ENCODE peak calls at places on chromosomes 1 and 21, in eight cellular contexts. One of them, this sample, is unnamed.

GRCh38 chr1:23591460-23592208 is 32.3 kb upstream of the ID3 start:
- DNase-seq in RWPE1: no peak
- DNase-seq in choroid plexus epithelial cell: peak
- DNase-seq in body of pancreas: peak
- DNase-seq in pancreas: no peak
- DNase-seq in nephron progenitor cell: no peak
- DNase-seq in kidney: no peak
- DNase-seq in cardiac muscle cell: no peak
- DNase-seq in this sample: no peak

GRCh38 chr1:21927531-21928237 is 9.4 kb downstream of the HSPG2 start:
- DNase-seq in body of pancreas: no peak
- DNase-seq in choroid plexus epithelial cell: no peak
- DNase-seq in nephron progenitor cell: no peak
- DNase-seq in cardiac muscle cell: no peak
- DNase-seq in pancreas: no peak
- DNase-seq in RWPE1: no peak
- DNase-seq in kidney: peak
- DNase-seq in this sample: no peak

GRCh38 chr1:78691995-78692747 is 42.5 kb downstream of the IFI44 start:
- DNase-seq in choroid plexus epithelial cell: no peak
- DNase-seq in kidney: no peak
- DNase-seq in body of pancreas: no peak
- DNase-seq in nephron progenitor cell: no peak
- DNase-seq in pancreas: no peak
- DNase-seq in RWPE1: peak
- DNase-seq in cardiac muscle cell: no peak
- DNase-seq in this sample: no peak

GRCh38 chr1:12087797-12088314 is 24.8 kb downstream of the TNFRSF8 start:
- DNase-seq in pancreas: no peak
- DNase-seq in kidney: peak
- DNase-seq in choroid plexus epithelial cell: peak
- DNase-seq in cardiac muscle cell: peak
- DNase-seq in body of pancreas: no peak
- DNase-seq in nephron progenitor cell: no peak
- DNase-seq in RWPE1: no peak
- DNase-seq in this sample: no peak

GRCh38 chr21:17402885-17403477 is 109.9 kb upstream of the CXADR start:
- DNase-seq in cardiac muscle cell: peak
- DNase-seq in nephron progenitor cell: no peak
- DNase-seq in choroid plexus epithelial cell: peak
- DNase-seq in pancreas: no peak
- DNase-seq in RWPE1: no peak
- DNase-seq in kidney: no peak
- DNase-seq in body of pancreas: no peak
- DNase-seq in this sample: no peak

GRCh38 chr1:244316986-244317655 is 134.6 kb downstream of the ADSS2 start:
- DNase-seq in cardiac muscle cell: no peak
- DNase-seq in kidney: no peak
- DNase-seq in RWPE1: no peak
- DNase-seq in choroid plexus epithelial cell: no peak
- DNase-seq in body of pancreas: no peak
- DNase-seq in nephron progenitor cell: no peak
- DNase-seq in pancreas: no peak
- DNase-seq in this sample: no peak

GRCh38 chr1:112905420-112906154 is 50.4 kb downstream of the SLC16A1 start:
- DNase-seq in pancreas: no peak
- DNase-seq in choroid plexus epithelial cell: peak
- DNase-seq in nephron progenitor cell: no peak
- DNase-seq in body of pancreas: peak
- DNase-seq in RWPE1: no peak
- DNase-seq in cardiac muscle cell: peak
- DNase-seq in kidney: no peak
- DNase-seq in this sample: no peak

GRCh38 chr1:151062738-151063371 is 2.7 kb downstream of the MLLT11 start:
- DNase-seq in choroid plexus epithelial cell: peak
- DNase-seq in pancreas: no peak
- DNase-seq in nephron progenitor cell: no peak
- DNase-seq in cardiac muscle cell: peak
- DNase-seq in RWPE1: peak
- DNase-seq in body of pancreas: no peak
- DNase-seq in kidney: no peak
- DNase-seq in this sample: no peak

GRCh38 chr1:5386371-5386770 is 605.9 kb downstream of the NPHP4 start:
- DNase-seq in nephron progenitor cell: no peak
- DNase-seq in RWPE1: no peak
- DNase-seq in body of pancreas: no peak
- DNase-seq in choroid plexus epithelial cell: no peak
- DNase-seq in pancreas: no peak
- DNase-seq in kidney: no peak
- DNase-seq in cardiac muscle cell: no peak
- DNase-seq in this sample: no peak

GRCh38 chr1:242811092-242811840 is 286.8 kb upstream of the PLD5 start:
- DNase-seq in nephron progenitor cell: no peak
- DNase-seq in cardiac muscle cell: no peak
- DNase-seq in body of pancreas: no peak
- DNase-seq in kidney: no peak
- DNase-seq in RWPE1: no peak
- DNase-seq in choroid plexus epithelial cell: no peak
- DNase-seq in pancreas: no peak
- DNase-seq in this sample: no peak

GRCh38 chr1:111754964-111755320 is 759 bp upstream of the DDX20 start:
- DNase-seq in body of pancreas: peak
- DNase-seq in nephron progenitor cell: peak
- DNase-seq in cardiac muscle cell: peak
- DNase-seq in pancreas: no peak
- DNase-seq in kidney: peak
- DNase-seq in RWPE1: peak
- DNase-seq in choroid plexus epithelial cell: peak
- DNase-seq in this sample: peak

GRCh38 chr1:196366817-196367495 is 241.3 kb downstream of the KCNT2 start:
- DNase-seq in RWPE1: no peak
- DNase-seq in body of pancreas: no peak
- DNase-seq in kidney: no peak
- DNase-seq in nephron progenitor cell: no peak
- DNase-seq in choroid plexus epithelial cell: no peak
- DNase-seq in pancreas: no peak
- DNase-seq in cardiac muscle cell: peak
- DNase-seq in this sample: no peak

GRCh38 chr1:177959793-177960515 is 9.9 kb downstream of the SEC16B start:
- DNase-seq in choroid plexus epithelial cell: peak
- DNase-seq in RWPE1: peak
- DNase-seq in kidney: no peak
- DNase-seq in cardiac muscle cell: peak
- DNase-seq in body of pancreas: no peak
- DNase-seq in nephron progenitor cell: no peak
- DNase-seq in pancreas: no peak
- DNase-seq in this sample: no peak
- TF ChIP-seq CTCF in choroid plexus epithelial cell: peak
- TF ChIP-seq CTCF in RWPE1: peak
- TF ChIP-seq CTCF in kidney: peak
- TF ChIP-seq CTCF in cardiac muscle cell: peak
- TF ChIP-seq CTCF in body of pancreas: no peak
- TF ChIP-seq CTCF in nephron progenitor cell: no peak
- TF ChIP-seq CTCF in pancreas: no peak
- TF ChIP-seq CTCF in this sample: no peak

DNA sequence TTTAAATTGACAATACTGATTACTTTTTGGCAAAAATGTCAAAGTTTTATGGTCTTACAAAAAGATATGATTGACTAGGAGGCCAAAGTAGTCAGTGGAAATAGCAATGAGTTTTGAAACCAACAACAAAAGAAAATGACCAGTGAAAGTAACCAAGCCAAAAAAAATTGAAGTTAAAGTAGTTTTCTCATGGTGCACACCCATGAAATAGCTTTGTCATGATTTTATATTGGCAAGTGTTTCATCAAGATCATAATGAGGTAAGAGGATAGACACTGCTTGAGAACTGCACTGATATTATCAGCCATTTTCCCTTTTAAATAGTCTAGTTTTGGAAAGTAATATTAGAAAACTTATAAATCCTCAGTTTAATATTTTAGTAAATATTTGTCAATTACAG is 206.2 kb upstream of the ADAMTS5 start:
- DNase-seq in choroid plexus epithelial cell: peak
- DNase-seq in kidney: no peak
- DNase-seq in RWPE1: no peak
- DNase-seq in cardiac muscle cell: no peak
- DNase-seq in body of pancreas: no peak
- DNase-seq in pancreas: no peak
- DNase-seq in nephron progenitor cell: no peak
- DNase-seq in this sample: no peak
- TF ChIP-seq CTCF in choroid plexus epithelial cell: no peak
- TF ChIP-seq CTCF in kidney: no peak
- TF ChIP-seq CTCF in RWPE1: no peak
- TF ChIP-seq CTCF in cardiac muscle cell: no peak
- TF ChIP-seq CTCF in body of pancreas: no peak
- TF ChIP-seq CTCF in pancreas: no peak
- TF ChIP-seq CTCF in nephron progenitor cell: no peak
- TF ChIP-seq CTCF in this sample: no peak

DNA sequence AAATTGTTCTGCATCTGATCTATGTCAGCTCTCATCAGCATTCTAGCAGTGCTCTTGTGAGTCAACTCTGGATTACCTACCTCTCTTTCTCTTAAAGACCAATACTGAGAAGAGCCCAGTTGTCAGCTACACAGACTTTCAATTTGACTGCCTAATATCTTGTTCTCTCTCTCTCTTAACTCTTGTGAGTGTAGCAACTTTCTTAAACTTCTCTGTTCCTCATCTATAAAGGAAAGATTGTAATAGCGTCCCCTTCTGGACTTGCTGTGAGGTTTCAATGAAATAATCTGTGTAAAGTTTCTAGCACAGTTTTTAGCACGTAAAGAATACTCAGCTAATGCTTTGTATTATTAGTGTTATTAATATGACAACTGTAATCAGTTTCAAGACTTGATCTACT is 499.3 kb upstream of the ADAMTS5 start:
- DNase-seq in choroid plexus epithelial cell: peak
- DNase-seq in nephron progenitor cell: no peak
- DNase-seq in pancreas: no peak
- DNase-seq in cardiac muscle cell: peak
- DNase-seq in kidney: no peak
- DNase-seq in body of pancreas: no peak
- DNase-seq in RWPE1: no peak
- DNase-seq in this sample: no peak
- TF ChIP-seq CTCF in choroid plexus epithelial cell: peak
- TF ChIP-seq CTCF in nephron progenitor cell: no peak
- TF ChIP-seq CTCF in pancreas: no peak
- TF ChIP-seq CTCF in cardiac muscle cell: peak
- TF ChIP-seq CTCF in kidney: no peak
- TF ChIP-seq CTCF in body of pancreas: no peak
- TF ChIP-seq CTCF in RWPE1: no peak
- TF ChIP-seq CTCF in this sample: no peak

GRCh38 chr1:45334308-45335245 is 5.4 kb upstream of the TOE1 start:
- DNase-seq in RWPE1: no peak
- DNase-seq in pancreas: no peak
- DNase-seq in kidney: no peak
- DNase-seq in nephron progenitor cell: no peak
- DNase-seq in choroid plexus epithelial cell: peak
- DNase-seq in cardiac muscle cell: peak
- DNase-seq in body of pancreas: no peak
- DNase-seq in this sample: no peak
- TF ChIP-seq CTCF in RWPE1: no peak
- TF ChIP-seq CTCF in pancreas: no peak
- TF ChIP-seq CTCF in kidney: no peak
- TF ChIP-seq CTCF in nephron progenitor cell: no peak
- TF ChIP-seq CTCF in choroid plexus epithelial cell: peak
- TF ChIP-seq CTCF in cardiac muscle cell: no peak
- TF ChIP-seq CTCF in body of pancreas: no peak
- TF ChIP-seq CTCF in this sample: no peak

GRCh38 chr1:40305451-40305850 is 11.6 kb downstream of the COL9A2 start:
- DNase-seq in kidney: no peak
- DNase-seq in nephron progenitor cell: no peak
- DNase-seq in pancreas: no peak
- DNase-seq in choroid plexus epithelial cell: no peak
- DNase-seq in cardiac muscle cell: peak
- DNase-seq in body of pancreas: no peak
- DNase-seq in RWPE1: peak
- DNase-seq in this sample: no peak
- TF ChIP-seq CTCF in kidney: no peak
- TF ChIP-seq CTCF in nephron progenitor cell: no peak
- TF ChIP-seq CTCF in pancreas: no peak
- TF ChIP-seq CTCF in choroid plexus epithelial cell: peak
- TF ChIP-seq CTCF in cardiac muscle cell: no peak
- TF ChIP-seq CTCF in body of pancreas: no peak
- TF ChIP-seq CTCF in RWPE1: no peak
- TF ChIP-seq CTCF in this sample: no peak

DNA sequence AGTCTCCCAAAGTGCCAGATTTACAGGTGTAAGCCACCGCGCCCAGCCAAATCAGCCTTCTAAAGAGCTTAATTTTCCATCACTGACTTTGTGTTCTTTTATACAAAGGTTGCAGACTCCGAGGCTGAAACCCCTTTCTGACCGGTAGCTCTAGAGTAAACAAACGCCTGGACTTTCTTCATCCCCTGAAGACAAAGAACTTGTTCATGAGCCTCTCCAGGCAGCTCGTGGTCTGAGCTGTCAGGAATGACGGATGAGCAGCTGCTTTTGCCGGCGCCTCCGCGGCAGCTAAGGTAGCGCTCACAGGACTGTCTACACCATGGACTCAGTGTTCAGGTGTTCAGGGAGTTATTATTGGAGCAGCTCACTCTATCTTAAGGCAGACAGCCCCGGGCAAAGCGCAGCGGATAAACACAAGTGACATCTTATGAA is 128.5 kb upstream of the ERRFI1 start:
- DNase-seq in choroid plexus epithelial cell: peak
- DNase-seq in body of pancreas: peak
- DNase-seq in nephron progenitor cell: peak
- DNase-seq in RWPE1: peak
- DNase-seq in kidney: no peak
- DNase-seq in pancreas: no peak
- DNase-seq in cardiac muscle cell: peak
- DNase-seq in this sample: no peak
- TF ChIP-seq CTCF in choroid plexus epithelial cell: no peak
- TF ChIP-seq CTCF in body of pancreas: no peak
- TF ChIP-seq CTCF in nephron progenitor cell: no peak
- TF ChIP-seq CTCF in RWPE1: no peak
- TF ChIP-seq CTCF in kidney: no peak
- TF ChIP-seq CTCF in pancreas: no peak
- TF ChIP-seq CTCF in cardiac muscle cell: no peak
- TF ChIP-seq CTCF in this sample: no peak

GRCh38 chr1:210372491-210372890 is 43.8 kb downstream of the HHAT start:
- DNase-seq in nephron progenitor cell: no peak
- DNase-seq in body of pancreas: no peak
- DNase-seq in RWPE1: no peak
- DNase-seq in choroid plexus epithelial cell: no peak
- DNase-seq in kidney: no peak
- DNase-seq in cardiac muscle cell: no peak
- DNase-seq in pancreas: no peak
- DNase-seq in this sample: no peak

GRCh38 chr1:210373628-210373877 is 44.9 kb downstream of the HHAT start:
- DNase-seq in cardiac muscle cell: no peak
- DNase-seq in kidney: no peak
- DNase-seq in nephron progenitor cell: no peak
- DNase-seq in RWPE1: no peak
- DNase-seq in pancreas: no peak
- DNase-seq in body of pancreas: no peak
- DNase-seq in choroid plexus epithelial cell: no peak
- DNase-seq in this sample: no peak

GRCh38 chr1:210372931-210373627 is 44.4 kb downstream of the HHAT start:
- DNase-seq in RWPE1: no peak
- DNase-seq in body of pancreas: no peak
- DNase-seq in nephron progenitor cell: no peak
- DNase-seq in pancreas: no peak
- DNase-seq in choroid plexus epithelial cell: no peak
- DNase-seq in cardiac muscle cell: no peak
- DNase-seq in kidney: no peak
- DNase-seq in this sample: no peak

GRCh38 chr1:210374600-210374953 is 45.9 kb downstream of the HHAT start:
- DNase-seq in choroid plexus epithelial cell: no peak
- DNase-seq in kidney: no peak
- DNase-seq in RWPE1: no peak
- DNase-seq in cardiac muscle cell: no peak
- DNase-seq in nephron progenitor cell: no peak
- DNase-seq in body of pancreas: no peak
- DNase-seq in pancreas: no peak
- DNase-seq in this sample: no peak

GRCh38 chr1:210373878-210374599 is 45.3 kb downstream of the HHAT start:
- DNase-seq in choroid plexus epithelial cell: peak
- DNase-seq in kidney: no peak
- DNase-seq in cardiac muscle cell: peak
- DNase-seq in pancreas: no peak
- DNase-seq in RWPE1: peak
- DNase-seq in nephron progenitor cell: peak
- DNase-seq in body of pancreas: peak
- DNase-seq in this sample: no peak
- TF ChIP-seq CTCF in choroid plexus epithelial cell: peak
- TF ChIP-seq CTCF in kidney: peak
- TF ChIP-seq CTCF in cardiac muscle cell: peak
- TF ChIP-seq CTCF in pancreas: peak
- TF ChIP-seq CTCF in RWPE1: peak
- TF ChIP-seq CTCF in nephron progenitor cell: peak
- TF ChIP-seq CTCF in body of pancreas: no peak
- TF ChIP-seq CTCF in this sample: no peak